ENCODE peak calls at places on chromosomes 4 and X, in five cellular contexts. M, Q, N, S and Y are unnamed samples.

GRCh38 chr4:44056721-44057151 is 391.9 kb downstream of the KCTD8 start:
- DNase-seq in M (no peak), N (peak; percentile 92), S (no peak), Q (no peak), Y (no peak)

GRCh38 chr4:3673716-3674478 is 92.3 kb upstream of the ADRA2C start:
- DNase-seq in Q (no peak), S (no peak), M (no peak), N (no peak), Y (no peak)

GRCh38 chr4:36208884-36209473 is 35.3 kb downstream of the ARAP2 start:
- DNase-seq in M (no peak), S (no peak), Q (no peak), N (no peak), Y (no peak)

GRCh38 chr4:123042095-123042494 is 119.7 kb upstream of the NUDT6 start:
- DNase-seq in M (no peak), N (no peak), Q (no peak), S (no peak), Y (no peak)

GRCh38 chr4:93828830-93829530 is 427 bp downstream of the ATOH1 start:
- DNase-seq in Q (no peak), M (peak; percentile 47), S (no peak), N (no peak), Y (peak; percentile 77)

GRCh38 chr4:12979797-12980196 is 504.3 kb downstream of the RAB28 start:
- DNase-seq in M (no peak), N (no peak), Q (no peak), S (no peak), Y (no peak)

GRCh38 chr4:5945171-5945570 is 52.3 kb upstream of the CRMP1 start:
- DNase-seq in S (no peak), N (no peak), Q (no peak), M (no peak), Y (no peak)

GRCh38 chr4:178066338-178066941 is 624.2 kb upstream of the AGA start:
- DNase-seq in M (no peak), S (no peak), Q (no peak), N (no peak), Y (no peak)

GRCh38 chr4:84215218-84215617 is 283.9 kb downstream of the NKX6-1 start:
- DNase-seq in M (no peak), N (no peak), Q (no peak), S (no peak), Y (no peak)

GRCh38 chr4:73919691-73920090 is 50.5 kb downstream of the CXCL1 start:
- DNase-seq in Q (no peak), S (no peak), N (no peak), M (no peak), Y (no peak)

GRCh38 chr4:139311909-139312308 is 9.6 kb upstream of the NDUFC1 start:
- DNase-seq in S (no peak), N (no peak), M (no peak), Q (no peak), Y (no peak)

GRCh38 chr4:141395246-141395830 is 174.6 kb downstream of the ZNF330 start:
- DNase-seq in M (no peak), Q (no peak), N (no peak), S (no peak), Y (no peak)

GRCh38 chr4:52157641-52158316 is 106.7 kb downstream of the SPATA18 start:
- DNase-seq in Q (no peak), S (no peak), M (no peak), N (no peak), Y (no peak)

GRCh38 chrX:51837926-51838325 is 55.5 kb upstream of the MAGED1 start:
- DNase-seq in M (no peak), N (no peak), Q (no peak), S (no peak), Y (no peak)

GRCh38 chr4:16794816-16795445 is 103.5 kb downstream of the LDB2 start:
- DNase-seq in Q (no peak), S (peak; percentile 4), M (peak; percentile 67), N (peak; percentile 10), Y (peak; percentile 77)

GRCh38 chr4:143232277-143232676 is 47.6 kb downstream of the USP38 start:
- DNase-seq in Q (no peak), M (no peak), N (no peak), S (no peak), Y (no peak)

GRCh38 chr4:62771656-62772557 is 1571.8 kb downstream of the ADGRL3 start:
- DNase-seq in S (peak; percentile 21), Q (no peak), M (no peak), N (no peak), Y (peak; percentile 50)

GRCh38 chr4:11230888-11231287 is 197.8 kb downstream of the HS3ST1 start:
- DNase-seq in M (no peak), S (no peak), N (peak; percentile 31), Q (no peak), Y (no peak)

GRCh38 chr4:26821677-26822503 is 38.8 kb upstream of the STIM2 start:
- DNase-seq in S (no peak), N (no peak), M (no peak), Q (no peak), Y (no peak)

GRCh38 chr4:138576684-138577083 is 334.5 kb upstream of the SLC7A11 start:
- DNase-seq in N (no peak), S (no peak), M (no peak), Q (peak; percentile 4), Y (no peak)

GRCh38 chrX:77493677-77494553 is 46.7 kb downstream of the FGF16 start:
- DNase-seq in S (no peak), Q (no peak), N (peak; percentile 59), M (peak; percentile 43), Y (peak; percentile 69)

GRCh38 chr4:184568770-184569169 is 80.5 kb downstream of the CASP3 start:
- DNase-seq in M (no peak), Q (no peak), N (no peak), S (no peak), Y (no peak)

GRCh38 chr4:61666248-61666647 is 466.1 kb downstream of the ADGRL3 start:
- DNase-seq in S (no peak), N (no peak), M (no peak), Q (no peak), Y (no peak)

GRCh38 chr4:17577660-17578481 is 873 bp downstream of the LAP3 start:
- DNase-seq in S (no peak), Q (peak; percentile 13), M (peak; percentile 56), N (no peak), Y (no peak)

GRCh38 chrX:15072880-15073279 is 197.0 kb downstream of the ASB9 start:
- DNase-seq in M (no peak), Q (no peak), N (no peak), S (no peak), Y (no peak)

GRCh38 chr4:54499308-54500074 is 158.3 kb upstream of the KIT start:
- DNase-seq in M (no peak), N (no peak), S (no peak), Q (no peak), Y (no peak)

GRCh38 chrX:115696039-115696438 is 135.1 kb downstream of the PLS3 start:
- DNase-seq in Q (no peak), N (no peak), S (no peak), M (no peak), Y (no peak)

GRCh38 chrX:71671938-71672337 is 4.6 kb downstream of the LOC101059915 start:
- DNase-seq in Q (no peak), S (no peak), N (no peak), M (no peak), Y (no peak)

GRCh38 chr4:86302242-86302641 is 57.6 kb downstream of the MAPK10 start:
- DNase-seq in S (peak; percentile 76), N (no peak), M (peak; percentile 53), Q (no peak), Y (no peak)

GRCh38 chr4:89000392-89000791 is 56.6 kb downstream of the FAM13A start:
- DNase-seq in Q (no peak), M (no peak), S (no peak), N (no peak), Y (no peak)

GRCh38 chr4:127783026-127783769 is 1.1 kb downstream of the HSPA4L start:
- DNase-seq in M (peak; percentile 40), Q (peak; percentile 42), N (no peak), S (peak; percentile 26), Y (peak; percentile 60)

GRCh38 chrX:46788902-46789301 is 30.0 kb upstream of the SLC9A7 start:
- DNase-seq in S (no peak), N (no peak), M (no peak), Q (no peak), Y (peak; percentile 47)